ENCODE peak calls at places on chromosomes 11 and 22, in four cellular contexts. F is body of pancreas, I is fibroblast of lung, A is tibial artery. G is an unnamed sample. For H3K4me1, the result is how much of the 10 kb centered on the place peaks cover.

GRCh38 chr11:134245434-134245833 is 7.7 kb downstream of the THYN1 start:
- DNase-seq in F (no peak), I (no peak), A (no peak), G (no peak)

GRCh38 chr11:41306435-41306834 is 153.0 kb downstream of the LRRC4C start:
- DNase-seq in F (no peak), I (peak), A (no peak), G (no peak)

GRCh38 chr11:116144387-116144958 is 628.3 kb downstream of the BUD13 start:
- DNase-seq in F (no peak), I (no peak), A (no peak), G (no peak)

GRCh38 chr11:64924910-64925284 is 408 bp downstream of the PPP2R5B start:
- DNase-seq in F (no peak), I (no peak), A (no peak), G (no peak)

GRCh38 chr11:80686889-80687288 is 1246.1 kb upstream of the TENM4 start:
- DNase-seq in F (no peak), I (no peak), A (no peak), G (no peak)

GRCh38 chr11:86610559-86611341 is 61.7 kb downstream of the ME3 start:
- DNase-seq in F (no peak), I (no peak), A (no peak), G (peak)

GRCh38 chr11:126132319-126132718 is 69.7 kb upstream of the CDON start:
- DNase-seq in F (peak), I (peak), A (no peak), G (no peak)

GRCh38 chr11:118610220-118610772 is 2.9 kb downstream of the PHLDB1 start:
- DNase-seq in F (no peak), I (no peak), A (no peak), G (no peak)

GRCh38 chr11:73048446-73048845 is 93.7 kb downstream of the FCHSD2 start:
- DNase-seq in F (no peak), I (no peak), A (no peak), G (no peak)

GRCh38 chr11:22510741-22511140 is 114.9 kb downstream of the FANCF start:
- DNase-seq in F (no peak), I (peak), A (no peak), G (no peak)

GRCh38 chr11:61362542-61362875 is 335 bp downstream of the TMEM138 start:
- DNase-seq in F (peak), I (peak), A (no peak), G (no peak)

GRCh38 chr22:20744456-20744855 is 29.5 kb upstream of the SERPIND1 start:
- DNase-seq in F (no peak), I (no peak), A (no peak), G (no peak)

GRCh38 chr11:23923357-23923756 is 573.5 kb upstream of the LUZP2 start:
- DNase-seq in F (no peak), I (no peak), A (no peak), G (no peak)

GRCh38 chr22:40874016-40874415 is 12.1 kb upstream of the DNAJB7 start:
- DNase-seq in F (no peak), I (no peak), A (no peak), G (no peak)
- H3K4me3 ChIP-seq in F (no peak), I (no peak), A (no peak), G (no peak)

DNA sequence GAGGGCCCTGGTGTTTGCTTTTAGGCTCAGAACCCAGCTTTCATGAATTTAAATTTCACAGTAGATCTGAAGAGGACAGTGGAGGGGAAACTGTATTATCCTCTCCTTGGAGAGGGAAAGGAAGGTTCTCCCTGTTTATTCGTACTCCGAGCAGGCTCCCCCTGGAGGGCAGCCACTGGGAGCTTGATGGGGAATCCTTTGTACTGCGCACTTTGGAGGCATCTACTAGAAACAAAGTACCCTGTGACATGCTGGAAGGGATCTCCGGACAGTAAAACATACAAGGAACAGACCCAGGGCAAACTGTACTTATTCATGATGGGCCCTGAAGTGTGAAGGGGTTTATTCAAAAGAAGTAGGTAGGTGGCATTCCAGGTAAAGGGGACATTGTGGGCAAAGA is 27.2 kb downstream of the NAV2 start:
- DNase-seq in F (no peak), I (peak), A (no peak), G (no peak)
- TF ChIP-seq CTCF in F (no peak), I (peak), A (peak), G (peak)

DNA sequence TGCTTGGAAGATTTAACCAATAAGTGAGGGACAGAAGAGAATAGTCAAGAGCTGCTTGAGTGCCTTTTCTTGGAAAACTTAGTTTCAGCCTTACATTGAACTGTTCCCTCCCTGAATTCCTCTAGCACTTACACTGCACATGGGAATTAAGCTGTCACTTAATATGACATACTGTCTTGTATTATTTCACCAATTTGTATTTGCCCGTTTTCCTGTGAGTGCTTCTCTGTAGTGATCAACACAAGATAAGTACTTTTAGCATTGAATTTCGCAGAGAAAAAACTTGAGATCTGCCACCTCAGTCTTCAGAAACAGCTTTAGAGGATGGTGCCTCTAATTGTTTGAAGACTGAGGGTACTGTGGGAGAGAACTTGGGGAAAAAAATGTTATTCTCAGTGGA is 3.7 kb downstream of the SPCS2 start:
- DNase-seq in F (no peak), I (no peak), A (no peak), G (no peak)
- H3K4me1 ChIP-seq in F (half or more), I (under half), A (under half), G (half or more)

GRCh38 chr22:19143212-19143611 is 1.2 kb downstream of the ESS2 start:
- DNase-seq in F (no peak), I (no peak), A (no peak), G (no peak)
- H3K4me3 ChIP-seq in F (no peak), I (no peak), A (no peak), G (peak)

DNA sequence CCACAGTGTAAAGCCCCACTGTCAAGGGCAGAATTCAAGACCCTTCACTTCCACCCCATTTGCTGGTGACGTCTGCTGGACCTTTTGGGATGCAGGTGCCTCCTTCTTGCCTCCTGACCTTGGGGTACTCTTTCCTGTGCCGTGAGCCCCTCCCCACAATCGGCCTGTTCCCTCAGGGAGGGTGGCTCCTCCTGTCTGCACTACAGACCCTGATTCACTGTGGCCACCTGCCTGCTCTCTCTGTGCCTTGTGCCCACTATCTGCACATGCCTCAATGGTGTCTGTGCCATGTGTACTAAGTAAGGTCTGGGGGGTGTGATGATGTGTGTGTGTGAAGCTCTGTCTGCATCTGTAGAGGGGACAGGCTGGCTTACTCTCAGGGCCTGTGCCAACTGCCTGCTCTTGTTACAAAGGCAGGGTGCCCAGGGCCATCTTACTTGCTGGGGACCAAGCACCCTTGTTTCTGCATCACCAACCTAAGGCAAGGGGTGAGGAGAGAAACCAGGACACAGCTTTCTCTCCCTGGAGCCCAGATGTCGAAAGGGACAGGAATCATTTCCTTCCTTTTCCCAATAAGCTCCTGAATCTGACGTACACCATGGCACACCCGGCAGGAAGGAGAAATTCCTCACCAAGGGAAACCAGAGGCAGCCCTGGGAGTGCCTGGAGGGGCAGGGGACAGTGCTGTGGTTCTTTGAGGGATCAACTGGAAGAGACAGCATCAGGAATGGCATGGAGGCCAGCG is 3.7 kb downstream of the PPM1F start:
- DNase-seq in F (no peak), I (no peak), A (no peak), G (no peak)
- TF ChIP-seq CTCF in F (no peak), I (no peak), A (no peak), G (no peak)

DNA sequence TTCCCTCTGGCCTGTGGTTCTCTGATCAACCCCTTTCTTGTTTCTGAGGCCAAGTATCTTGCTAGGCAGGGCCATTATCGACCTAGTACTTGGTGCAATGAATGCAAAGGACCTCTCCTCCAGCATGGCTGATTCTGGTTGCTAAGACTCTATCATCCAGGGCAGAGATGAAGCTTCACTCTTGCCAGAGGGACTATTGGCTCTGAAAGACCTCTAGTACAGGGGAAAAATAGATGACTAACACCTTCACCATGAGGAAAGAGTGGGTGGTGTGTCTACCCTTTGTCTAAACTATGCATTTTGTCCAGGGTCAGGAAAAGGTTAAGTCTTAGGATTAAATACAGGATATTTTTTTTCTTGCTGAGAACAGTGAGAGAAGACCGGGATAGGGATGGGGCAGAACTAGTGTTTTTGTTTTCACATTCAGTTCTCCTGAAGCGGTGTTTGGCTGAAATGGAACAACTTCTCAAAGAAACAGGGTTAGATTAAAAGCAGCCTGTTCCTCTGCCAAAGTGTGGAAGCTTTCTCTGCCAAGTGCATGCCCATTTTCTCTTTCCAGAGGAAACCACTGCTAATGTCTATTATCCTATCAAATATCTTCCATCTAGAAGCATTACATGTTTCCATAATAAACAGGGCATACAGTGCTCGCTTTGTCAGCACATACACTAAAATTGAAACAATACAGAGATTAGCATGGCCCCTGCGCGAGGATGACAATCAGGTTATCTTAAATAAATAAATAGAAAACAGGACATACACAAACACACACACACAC is 5.0 kb upstream of the MTFP1 start:
- DNase-seq in F (no peak), I (peak), A (no peak), G (no peak)
- H3K4me1 ChIP-seq in F (under half), I (under half), A (under half), G (under half)

GRCh38 chr11:2376751-2377451 is at the start of gene CD81:
- DNase-seq in F (no peak), I (no peak), A (no peak), G (no peak)

GRCh38 chr11:2379471-2380174 is 2.5 kb downstream of the CD81 start:
- DNase-seq in F (no peak), I (no peak), A (no peak), G (no peak)

GRCh38 chr11:2375964-2376551 is 1.1 kb upstream of the CD81 start:
- DNase-seq in F (peak), I (no peak), A (no peak), G (no peak)

GRCh38 chr11:2378527-2379210 is 1.6 kb downstream of the CD81 start:
- DNase-seq in F (peak), I (peak), A (no peak), G (no peak)

GRCh38 chr11:2377511-2378443 is 667 bp downstream of the CD81 start:
- DNase-seq in F (peak), I (peak), A (peak), G (no peak)
- H3K4me3 ChIP-seq in F (peak), I (peak), A (peak), G (peak)

G was measured in esophagus muscularis mucosa.